ENCODE peak calls at places on chromosomes 16 and 17, in five cellular contexts. One of them, this sample, is unnamed. For H3K4me1 and H3K9me3, the result is how much of the 10 kb centered on the place peaks cover.

GRCh38 chr17:17724307-17724921 is 43.2 kb downstream of the RAI1 start:
- DNase-seq in tibial nerve: no peak
- DNase-seq in DND-41: no peak
- DNase-seq in upper lobe of right lung: no peak
- DNase-seq in transverse colon: no peak
- DNase-seq in this sample: no peak

GRCh38 chr16:7246578-7246977 is 86.1 kb upstream of the RBFOX1 start:
- DNase-seq in transverse colon: no peak
- DNase-seq in upper lobe of right lung: no peak
- DNase-seq in tibial nerve: no peak
- DNase-seq in DND-41: peak
- DNase-seq in this sample: no peak

GRCh38 chr16:75584108-75584507 is 17.9 kb downstream of the GABARAPL2 start:
- DNase-seq in transverse colon: no peak
- DNase-seq in upper lobe of right lung: no peak
- DNase-seq in DND-41: no peak
- DNase-seq in tibial nerve: no peak
- DNase-seq in this sample: no peak

GRCh38 chr17:10772425-10773380 is 31.2 kb downstream of the TMEM238L start:
- DNase-seq in tibial nerve: no peak
- DNase-seq in upper lobe of right lung: no peak
- DNase-seq in transverse colon: peak
- DNase-seq in DND-41: peak
- DNase-seq in this sample: no peak

GRCh38 chr17:36808181-36808661 is 129.1 kb upstream of the LHX1 start:
- DNase-seq in transverse colon: no peak
- DNase-seq in tibial nerve: no peak
- DNase-seq in upper lobe of right lung: no peak
- DNase-seq in DND-41: no peak
- DNase-seq in this sample: no peak

GRCh38 chr16:67897231-67897630 is 4.2 kb downstream of the PSKH1 start:
- DNase-seq in upper lobe of right lung: no peak
- DNase-seq in DND-41: no peak
- DNase-seq in tibial nerve: no peak
- DNase-seq in transverse colon: no peak
- DNase-seq in this sample: peak

GRCh38 chr16:52861614-52862022 is 191.1 kb downstream of the CHD9NB start:
- DNase-seq in tibial nerve: no peak
- DNase-seq in upper lobe of right lung: no peak
- DNase-seq in transverse colon: peak
- DNase-seq in DND-41: no peak
- DNase-seq in this sample: no peak

GRCh38 chr16:67294927-67295326 is 15.6 kb downstream of the PLEKHG4 start:
- DNase-seq in tibial nerve: no peak
- DNase-seq in DND-41: no peak
- DNase-seq in upper lobe of right lung: no peak
- DNase-seq in transverse colon: no peak
- DNase-seq in this sample: no peak

GRCh38 chr17:29241015-29241963 is 5.4 kb upstream of the CRYBA1 start:
- DNase-seq in upper lobe of right lung: no peak
- DNase-seq in transverse colon: no peak
- DNase-seq in tibial nerve: no peak
- DNase-seq in DND-41: no peak
- DNase-seq in this sample: peak

GRCh38 chr17:7078711-7079110 is 1.3 kb downstream of the CLEC10A start:
- DNase-seq in DND-41: no peak
- DNase-seq in upper lobe of right lung: no peak
- DNase-seq in transverse colon: no peak
- DNase-seq in tibial nerve: no peak
- DNase-seq in this sample: no peak

GRCh38 chr17:4542003-4542725 is 13.0 kb downstream of the MYBBP1A start:
- DNase-seq in DND-41: no peak
- DNase-seq in upper lobe of right lung: no peak
- DNase-seq in tibial nerve: no peak
- DNase-seq in transverse colon: no peak
- DNase-seq in this sample: no peak

GRCh38 chr16:54862529-54862928 is 68.1 kb upstream of the IRX5 start:
- DNase-seq in upper lobe of right lung: no peak
- DNase-seq in tibial nerve: no peak
- DNase-seq in transverse colon: no peak
- DNase-seq in DND-41: no peak
- DNase-seq in this sample: no peak

GRCh38 chr17:27949304-27949703 is 56.1 kb upstream of the LYRM9 start:
- DNase-seq in tibial nerve: no peak
- DNase-seq in DND-41: no peak
- DNase-seq in transverse colon: no peak
- DNase-seq in upper lobe of right lung: no peak
- DNase-seq in this sample: no peak

GRCh38 chr16:54748611-54749190 is 182.0 kb upstream of the IRX5 start:
- DNase-seq in upper lobe of right lung: no peak
- DNase-seq in DND-41: no peak
- DNase-seq in tibial nerve: no peak
- DNase-seq in transverse colon: no peak
- DNase-seq in this sample: no peak

GRCh38 chr17:62043140-62043539 is 21.9 kb downstream of the MED13 start:
- DNase-seq in transverse colon: no peak
- DNase-seq in tibial nerve: no peak
- DNase-seq in DND-41: no peak
- DNase-seq in upper lobe of right lung: no peak
- DNase-seq in this sample: no peak

GRCh38 chr16:77191259-77191969 is 424 bp downstream of the MON1B start:
- DNase-seq in DND-41: no peak
- DNase-seq in tibial nerve: no peak
- DNase-seq in transverse colon: peak
- DNase-seq in upper lobe of right lung: peak
- DNase-seq in this sample: no peak

GRCh38 chr17:65137076-65137935 is at the start of gene RGS9:
- DNase-seq in DND-41: peak
- DNase-seq in transverse colon: peak
- DNase-seq in tibial nerve: peak
- DNase-seq in upper lobe of right lung: peak
- DNase-seq in this sample: peak

GRCh38 chr16:82134884-82135283 is 35.1 kb downstream of the MPHOSPH6 start:
- DNase-seq in upper lobe of right lung: no peak
- DNase-seq in DND-41: no peak
- DNase-seq in transverse colon: no peak
- DNase-seq in tibial nerve: no peak
- DNase-seq in this sample: no peak

GRCh38 chr16:19776147-19776546 is 58.1 kb downstream of the IQCK start:
- DNase-seq in DND-41: no peak
- DNase-seq in tibial nerve: no peak
- DNase-seq in upper lobe of right lung: no peak
- DNase-seq in transverse colon: no peak
- DNase-seq in this sample: no peak

GRCh38 chr16:73878616-73879015 is 418.0 kb upstream of the PSMD7 start:
- DNase-seq in DND-41: no peak
- DNase-seq in tibial nerve: no peak
- DNase-seq in upper lobe of right lung: no peak
- DNase-seq in transverse colon: no peak
- DNase-seq in this sample: no peak

GRCh38 chr16:57152096-57153093 is 33.4 kb downstream of the PSME3IP1 start:
- DNase-seq in tibial nerve: no peak
- DNase-seq in DND-41: no peak
- DNase-seq in transverse colon: no peak
- DNase-seq in upper lobe of right lung: no peak
- DNase-seq in this sample: no peak

GRCh38 chr16:65622161-65622560 is 500.3 kb upstream of the CDH11 start:
- DNase-seq in tibial nerve: no peak
- DNase-seq in DND-41: no peak
- DNase-seq in transverse colon: no peak
- DNase-seq in upper lobe of right lung: no peak
- DNase-seq in this sample: no peak

GRCh38 chr16:76653390-76654026 is 376.3 kb downstream of the CNTNAP4 start:
- DNase-seq in upper lobe of right lung: no peak
- DNase-seq in transverse colon: no peak
- DNase-seq in DND-41: peak
- DNase-seq in tibial nerve: no peak
- DNase-seq in this sample: no peak

GRCh38 chr17:45430738-45431530 is 1.7 kb downstream of the ARHGAP27 start:
- DNase-seq in transverse colon: peak
- DNase-seq in upper lobe of right lung: peak
- DNase-seq in DND-41: no peak
- DNase-seq in tibial nerve: no peak
- DNase-seq in this sample: no peak

GRCh38 chr16:88649195-88649923 is 1.5 kb downstream of the CYBA start:
- DNase-seq in tibial nerve: no peak
- DNase-seq in transverse colon: peak
- DNase-seq in upper lobe of right lung: peak
- DNase-seq in DND-41: no peak
- DNase-seq in this sample: no peak

GRCh38 chr17:82298538-82299421 is 18.6 kb downstream of the CD7 start:
- DNase-seq in upper lobe of right lung: peak
- DNase-seq in DND-41: peak
- DNase-seq in transverse colon: no peak
- DNase-seq in tibial nerve: no peak
- DNase-seq in this sample: no peak
- H3K4me1 ChIP-seq in upper lobe of right lung: under half
- H3K4me1 ChIP-seq in DND-41: half or more
- H3K4me1 ChIP-seq in transverse colon: half or more
- H3K4me1 ChIP-seq in tibial nerve: half or more
- H3K4me1 ChIP-seq in this sample: under half

GRCh38 chr17:48439875-48440505 is 10.0 kb upstream of the SKAP1 start:
- DNase-seq in upper lobe of right lung: no peak
- DNase-seq in transverse colon: no peak
- DNase-seq in DND-41: no peak
- DNase-seq in tibial nerve: no peak
- DNase-seq in this sample: no peak

GRCh38 chr17:48441231-48441711 is 11.3 kb upstream of the SKAP1 start:
- DNase-seq in transverse colon: no peak
- DNase-seq in tibial nerve: no peak
- DNase-seq in DND-41: peak
- DNase-seq in upper lobe of right lung: no peak
- DNase-seq in this sample: no peak

GRCh38 chr17:48441862-48442261 is 11.8 kb upstream of the SKAP1 start:
- DNase-seq in tibial nerve: no peak
- DNase-seq in upper lobe of right lung: no peak
- DNase-seq in transverse colon: no peak
- DNase-seq in DND-41: no peak
- DNase-seq in this sample: no peak

GRCh38 chr17:48439473-48439872 is 9.5 kb upstream of the SKAP1 start:
- DNase-seq in transverse colon: no peak
- DNase-seq in upper lobe of right lung: no peak
- DNase-seq in tibial nerve: no peak
- DNase-seq in DND-41: no peak
- DNase-seq in this sample: no peak

GRCh38 chr17:48440660-48441059 is 10.6 kb upstream of the SKAP1 start:
- DNase-seq in upper lobe of right lung: no peak
- DNase-seq in tibial nerve: no peak
- DNase-seq in DND-41: no peak
- DNase-seq in transverse colon: no peak
- DNase-seq in this sample: no peak
- H3K4me3 ChIP-seq in upper lobe of right lung: no peak
- H3K4me3 ChIP-seq in tibial nerve: no peak
- H3K4me3 ChIP-seq in DND-41: no peak
- H3K4me3 ChIP-seq in transverse colon: no peak
- H3K4me3 ChIP-seq in this sample: no peak

DNA sequence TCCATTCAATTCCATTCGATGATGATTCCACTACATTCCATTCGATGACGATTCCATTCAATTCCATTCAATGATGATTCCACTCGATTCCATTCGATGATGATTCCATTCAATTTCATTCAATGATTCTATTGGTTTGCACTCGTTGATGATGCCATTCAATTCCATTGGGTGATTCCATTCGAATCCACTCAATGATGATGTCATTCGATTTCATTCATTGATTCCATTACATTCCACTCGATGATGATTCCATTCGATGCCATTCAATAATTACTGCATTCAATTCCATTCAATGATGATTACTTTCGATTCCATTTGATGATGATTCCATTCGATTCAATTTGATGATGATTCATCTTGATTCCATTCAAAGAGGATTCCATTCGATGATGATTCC is 1299.4 kb downstream of the TP53TG3F start:
- DNase-seq in tibial nerve: no peak
- DNase-seq in transverse colon: no peak
- DNase-seq in DND-41: no peak
- DNase-seq in upper lobe of right lung: no peak
- DNase-seq in this sample: no peak
- H3K9me3 ChIP-seq in tibial nerve: under half
- H3K9me3 ChIP-seq in transverse colon: under half
- H3K9me3 ChIP-seq in DND-41: half or more
- H3K9me3 ChIP-seq in upper lobe of right lung: under half
- H3K9me3 ChIP-seq in this sample: under half

GRCh38 chr16:14003119-14003570 is 68.0 kb upstream of the MRTFB start:
- DNase-seq in upper lobe of right lung: peak
- DNase-seq in tibial nerve: peak
- DNase-seq in transverse colon: peak
- DNase-seq in DND-41: no peak
- DNase-seq in this sample: peak
- H3K4me1 ChIP-seq in upper lobe of right lung: under half
- H3K4me1 ChIP-seq in tibial nerve: under half
- H3K4me1 ChIP-seq in transverse colon: under half
- H3K4me1 ChIP-seq in DND-41: under half
- H3K4me1 ChIP-seq in this sample: half or more

DNA sequence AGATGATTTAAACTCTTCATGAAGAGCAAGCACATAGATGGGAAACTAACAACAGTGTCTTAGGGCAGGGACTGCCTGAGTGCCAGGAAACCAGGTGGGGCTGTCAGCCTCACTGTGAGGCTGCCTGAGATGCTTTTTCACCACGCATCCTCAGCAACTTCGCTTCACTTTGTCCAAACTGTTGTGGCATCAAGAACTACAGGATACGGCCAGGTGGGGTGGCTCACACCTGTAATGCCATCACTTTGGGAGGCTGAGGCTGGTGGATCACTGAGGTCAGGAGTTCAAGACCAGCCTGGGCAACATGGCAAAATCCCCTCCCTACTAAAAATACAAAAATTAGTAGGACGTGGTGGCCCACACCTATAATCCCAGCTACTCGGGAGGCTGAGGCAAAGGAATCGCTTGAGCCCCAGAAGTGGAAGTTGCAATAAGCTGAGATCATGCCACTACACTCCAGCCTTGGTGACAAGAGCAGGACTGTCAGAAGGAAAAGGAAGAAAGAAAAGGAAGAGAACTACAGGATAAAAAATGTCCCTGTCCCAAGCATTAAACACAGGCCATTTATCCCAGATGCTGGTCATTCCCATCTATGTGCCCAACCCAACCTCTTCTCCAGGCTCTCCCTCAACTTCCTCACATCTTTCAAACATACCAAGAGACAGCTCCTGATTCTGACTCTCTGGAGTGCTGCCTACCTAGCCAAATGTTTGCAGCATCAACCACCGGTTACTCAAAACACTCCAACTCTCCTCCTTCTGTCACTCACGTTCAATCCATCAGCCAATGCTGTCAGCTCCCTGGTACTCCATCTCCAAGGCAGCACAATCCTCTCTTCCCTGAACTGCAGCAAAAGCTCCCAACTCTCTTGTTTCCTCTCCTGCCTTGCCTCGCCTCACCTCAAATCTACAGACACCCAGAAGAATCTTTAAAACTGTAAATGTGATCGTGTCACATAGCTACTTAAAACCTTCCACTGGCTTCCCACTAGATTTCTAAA is 1.6 kb downstream of the EIF4A3 start:
- DNase-seq in tibial nerve: no peak
- DNase-seq in transverse colon: no peak
- DNase-seq in DND-41: no peak
- DNase-seq in upper lobe of right lung: no peak
- DNase-seq in this sample: no peak
- H3K4me3 ChIP-seq in tibial nerve: peak
- H3K4me3 ChIP-seq in transverse colon: peak
- H3K4me3 ChIP-seq in DND-41: peak
- H3K4me3 ChIP-seq in upper lobe of right lung: peak
- H3K4me3 ChIP-seq in this sample: peak

GRCh38 chr17:50585346-50585745 is 24.8 kb downstream of the CACNA1G start:
- DNase-seq in upper lobe of right lung: no peak
- DNase-seq in DND-41: no peak
- DNase-seq in transverse colon: no peak
- DNase-seq in tibial nerve: no peak
- DNase-seq in this sample: no peak
- H3K9me3 ChIP-seq in upper lobe of right lung: under half
- H3K9me3 ChIP-seq in DND-41: under half
- H3K9me3 ChIP-seq in transverse colon: under half
- H3K9me3 ChIP-seq in tibial nerve: under half
- H3K9me3 ChIP-seq in this sample: under half